ENCODE peak calls at places on chromosome 3, in nine cellular contexts. G is H1, Q is transverse colon, D is breast epithelium, C is spleen, T is HL-60, P is suprapubic skin, R is prostate gland, J is HepG2. B is an unnamed sample. For H3K27me3, the result is how much of the 10 kb centered on the place peaks cover.

GRCh38 chr3:68996356-68996995 is 17.0 kb downstream of the EOGT start:
- DNase-seq in T (no peak), P (no peak), J (no peak), C (no peak), G (no peak), Q (no peak), D (no peak), R (no peak), B (no peak)

GRCh38 chr3:8734137-8734878 is 706 bp downstream of the CAV3 start:
- DNase-seq in C (no peak), T (no peak), J (no peak), P (no peak), Q (no peak), D (no peak), R (no peak), G (no peak), B (peak)

GRCh38 chr3:41652506-41652905 is 309.4 kb downstream of the ULK4 start:
- DNase-seq in Q (no peak), D (no peak), T (no peak), P (no peak), G (no peak), R (no peak), C (no peak), J (no peak), B (no peak)

GRCh38 chr3:137998121-137998520 is 11.8 kb upstream of the CLDN18 start:
- DNase-seq in Q (no peak), P (no peak), C (no peak), D (no peak), J (no peak), R (no peak), G (no peak), T (no peak), B (no peak)

GRCh38 chr3:23533596-23534386 is 272.0 kb upstream of the UBE2E1 start:
- DNase-seq in C (no peak), G (no peak), D (no peak), T (no peak), Q (no peak), P (no peak), R (no peak), J (no peak), B (peak)

GRCh38 chr3:39435006-39435748 is 28.7 kb downstream of the RPSA start:
- DNase-seq in Q (no peak), D (no peak), C (no peak), R (no peak), J (no peak), G (no peak), P (no peak), T (no peak), B (no peak)

GRCh38 chr3:53939081-53939582 is 47.5 kb upstream of the SELENOK start:
- DNase-seq in D (no peak), G (no peak), Q (no peak), P (no peak), R (no peak), C (no peak), T (no peak), J (no peak), B (no peak)

GRCh38 chr3:43747641-43748040 is 56.9 kb downstream of the ABHD5 start:
- DNase-seq in C (no peak), D (no peak), T (no peak), Q (no peak), J (no peak), P (no peak), G (no peak), R (no peak), B (peak)

GRCh38 chr3:113545594-113545993 is 13.2 kb downstream of the SIDT1 start:
- DNase-seq in G (no peak), D (no peak), T (no peak), C (no peak), J (no peak), R (no peak), Q (no peak), P (no peak), B (no peak)

GRCh38 chr3:159200176-159200575 is 398.3 kb downstream of the MFSD1 start:
- DNase-seq in C (no peak), D (no peak), G (no peak), Q (no peak), J (no peak), P (no peak), T (no peak), R (no peak), B (no peak)

GRCh38 chr3:71562938-71563337 is 20.6 kb downstream of the FOXP1 start:
- DNase-seq in Q (no peak), D (no peak), R (no peak), J (no peak), T (no peak), G (no peak), P (no peak), C (no peak), B (no peak)

GRCh38 chr3:98966434-98966833 is 64.9 kb upstream of the DCBLD2 start:
- DNase-seq in D (no peak), G (no peak), R (no peak), T (no peak), C (no peak), J (no peak), Q (no peak), P (no peak), B (no peak)

GRCh38 chr3:72036899-72037298 is 252.0 kb upstream of the PROK2 start:
- DNase-seq in C (no peak), Q (no peak), T (no peak), P (no peak), R (no peak), J (no peak), D (no peak), G (no peak), B (no peak)

GRCh38 chr3:120147072-120147871 is 53.0 kb upstream of the GSK3B start:
- DNase-seq in C (no peak), J (peak), D (peak), G (no peak), Q (peak), P (no peak), T (peak), R (peak), B (no peak)

GRCh38 chr3:171895890-171896289 is 52.7 kb downstream of the TMEM212 start:
- DNase-seq in D (no peak), Q (no peak), J (no peak), C (no peak), T (no peak), G (no peak), P (no peak), R (no peak), B (no peak)

GRCh38 chr3:131224886-131225550 is 156.6 kb upstream of the NUDT16 start:
- DNase-seq in T (no peak), D (no peak), Q (no peak), P (no peak), G (no peak), R (no peak), J (no peak), C (no peak), B (no peak)

GRCh38 chr3:99126291-99126690 is 224.8 kb upstream of the DCBLD2 start:
- DNase-seq in G (no peak), T (no peak), C (no peak), J (no peak), Q (no peak), R (no peak), D (no peak), P (no peak), B (no peak)

GRCh38 chr3:8990266-8991215 is 27.3 kb upstream of the RAD18 start:
- DNase-seq in Q (no peak), J (no peak), P (no peak), T (no peak), R (no peak), G (no peak), D (no peak), C (peak), B (peak)

GRCh38 chr3:21795863-21796392 is 44.9 kb upstream of the ZNF385D start:
- DNase-seq in Q (no peak), D (no peak), J (no peak), C (no peak), G (no peak), T (no peak), R (no peak), P (no peak), B (no peak)

GRCh38 chr3:152583913-152584312 is 251.0 kb upstream of the P2RY1 start:
- DNase-seq in G (no peak), D (no peak), R (no peak), J (no peak), T (no peak), C (no peak), Q (no peak), P (no peak), B (no peak)

GRCh38 chr3:63450023-63450422 is 171.9 kb downstream of the SYNPR start:
- DNase-seq in J (no peak), Q (no peak), D (no peak), P (no peak), R (no peak), C (no peak), T (no peak), G (no peak), B (no peak)

GRCh38 chr3:174863488-174863887 is 4.4 kb downstream of the NAALADL2 start:
- DNase-seq in P (no peak), G (no peak), R (peak), Q (no peak), D (peak), C (no peak), T (no peak), J (no peak), B (no peak)

GRCh38 chr3:81929697-81930096 is 168.3 kb upstream of the GBE1 start:
- DNase-seq in Q (no peak), D (no peak), C (no peak), T (no peak), R (no peak), G (no peak), J (no peak), P (no peak), B (no peak)

GRCh38 chr3:99498544-99499234 is 139.7 kb upstream of the COL8A1 start:
- DNase-seq in J (no peak), Q (no peak), G (no peak), P (no peak), R (no peak), D (no peak), C (no peak), T (no peak), B (no peak)

GRCh38 chr3:195752066-195752465 is 31.3 kb downstream of the MUC20 start:
- DNase-seq in D (no peak), T (no peak), J (no peak), C (peak), P (no peak), R (no peak), Q (no peak), G (no peak), B (no peak)

GRCh38 chr3:62003833-62004232 is 369.5 kb downstream of the FEZF2 start:
- DNase-seq in R (no peak), J (no peak), C (no peak), D (no peak), Q (no peak), G (no peak), P (no peak), T (no peak), B (no peak)

GRCh38 chr3:54171509-54171908 is 49.2 kb downstream of the CACNA2D3 start:
- DNase-seq in G (no peak), Q (no peak), J (no peak), R (no peak), T (no peak), P (no peak), C (no peak), D (no peak), B (no peak)

GRCh38 chr3:127264794-127265514 is 22.9 kb downstream of the PRR20G start:
- DNase-seq in J (no peak), P (no peak), G (no peak), Q (no peak), R (no peak), D (no peak), C (no peak), T (no peak), B (no peak)

GRCh38 chr3:152865675-152866074 is 30.7 kb downstream of the P2RY1 start:
- DNase-seq in P (no peak), D (no peak), C (no peak), J (no peak), R (no peak), T (no peak), Q (no peak), G (no peak), B (no peak)

GRCh38 chr3:190041333-190042041 is 79.2 kb downstream of the P3H2 start:
- DNase-seq in P (no peak), G (peak), R (no peak), C (no peak), D (no peak), Q (no peak), T (no peak), J (no peak), B (no peak)

GRCh38 chr3:190044974-190045373 is 75.7 kb downstream of the P3H2 start:
- DNase-seq in T (no peak), P (no peak), Q (no peak), D (no peak), R (no peak), J (no peak), C (no peak), G (no peak), B (no peak)

GRCh38 chr3:190040145-190040544 is 80.6 kb downstream of the P3H2 start:
- DNase-seq in C (no peak), J (no peak), D (no peak), R (peak), Q (no peak), P (no peak), G (no peak), T (no peak), B (no peak)

GRCh38 chr3:190048831-190049541 is 71.7 kb downstream of the P3H2 start:
- DNase-seq in Q (no peak), T (no peak), G (no peak), R (no peak), C (no peak), P (no peak), D (no peak), J (no peak), B (no peak)

DNA sequence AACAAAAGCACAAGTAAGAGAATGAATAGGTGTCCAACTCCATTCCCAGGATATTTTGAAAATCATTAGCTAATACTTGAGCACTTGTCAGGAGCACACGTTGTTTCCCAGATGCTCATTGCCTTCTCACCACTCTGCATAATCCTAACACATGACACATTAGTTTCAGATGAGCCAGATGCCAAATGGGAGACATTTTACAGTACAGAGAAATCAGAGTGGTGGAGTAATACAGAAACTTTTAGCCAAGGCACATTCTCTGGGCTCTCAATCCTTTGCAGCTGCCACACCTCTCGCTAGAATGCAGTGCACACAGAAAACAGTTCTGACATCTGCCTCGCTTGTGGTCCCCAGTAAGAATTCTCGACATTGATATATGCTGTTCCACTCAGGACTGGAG is 76.6 kb downstream of the P3H2 start:
- DNase-seq in D (no peak), C (no peak), P (no peak), G (no peak), R (no peak), T (no peak), Q (no peak), J (no peak), B (no peak)
- TF ChIP-seq POLR2AphosphoS5 in D (no peak), C (no peak), P (no peak), G (no peak), R (no peak), T (no peak), Q (peak), J (no peak), B (peak)

GRCh38 chr3:46463868-46464241 is 850 bp downstream of the LTF start:
- DNase-seq in P (no peak), C (peak), J (no peak), T (no peak), G (no peak), D (no peak), R (no peak), Q (no peak), B (no peak)

GRCh38 chr3:46465196-46465520 is 453 bp upstream of the LTF start:
- DNase-seq in R (no peak), P (no peak), Q (no peak), G (no peak), D (no peak), T (no peak), J (no peak), C (no peak), B (no peak)

GRCh38 chr3:46463120-46463867 is 1.4 kb downstream of the LTF start:
- DNase-seq in R (no peak), Q (no peak), P (no peak), C (peak), T (no peak), D (no peak), G (no peak), J (no peak), B (no peak)

GRCh38 chr3:46466273-46466672 is 1.6 kb upstream of the LTF start:
- DNase-seq in J (no peak), Q (no peak), G (no peak), D (no peak), T (no peak), C (no peak), R (no peak), P (no peak), B (no peak)

GRCh38 chr3:46464326-46465195 is at the start of gene LTF:
- DNase-seq in P (no peak), C (peak), J (no peak), R (no peak), T (no peak), D (no peak), Q (no peak), G (no peak), B (no peak)
- H3K27me3 ChIP-seq in P (under half), C (under half), J (under half), R (under half), T (under half), D (under half), Q (under half), G (under half), B (under half)

DNA sequence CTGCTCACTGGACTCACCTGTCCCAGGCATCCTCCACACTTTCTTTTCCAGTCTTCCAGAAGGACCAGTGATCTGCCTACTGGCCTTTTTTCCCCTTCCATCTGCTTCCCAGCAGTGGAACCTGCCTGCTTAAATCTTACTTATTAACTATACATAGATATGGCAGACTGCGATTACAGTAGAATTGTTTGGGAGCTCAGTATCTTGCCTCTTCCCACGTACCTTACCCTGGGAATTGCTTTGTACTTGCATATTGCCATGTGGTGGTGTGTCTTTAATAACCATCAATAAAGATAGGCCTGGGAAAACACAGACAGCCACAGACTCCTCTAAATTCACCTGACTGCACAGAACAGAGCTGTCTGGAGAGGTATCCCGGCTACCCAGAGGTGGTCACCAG is 11.7 kb upstream of the HES1 start:
- DNase-seq in D (no peak), G (no peak), Q (no peak), R (no peak), T (no peak), J (no peak), C (no peak), P (no peak), B (no peak)
- H3K27ac ChIP-seq in D (no peak), G (no peak), Q (peak), R (no peak), T (no peak), J (no peak), C (no peak), P (no peak), B (no peak)

DNA sequence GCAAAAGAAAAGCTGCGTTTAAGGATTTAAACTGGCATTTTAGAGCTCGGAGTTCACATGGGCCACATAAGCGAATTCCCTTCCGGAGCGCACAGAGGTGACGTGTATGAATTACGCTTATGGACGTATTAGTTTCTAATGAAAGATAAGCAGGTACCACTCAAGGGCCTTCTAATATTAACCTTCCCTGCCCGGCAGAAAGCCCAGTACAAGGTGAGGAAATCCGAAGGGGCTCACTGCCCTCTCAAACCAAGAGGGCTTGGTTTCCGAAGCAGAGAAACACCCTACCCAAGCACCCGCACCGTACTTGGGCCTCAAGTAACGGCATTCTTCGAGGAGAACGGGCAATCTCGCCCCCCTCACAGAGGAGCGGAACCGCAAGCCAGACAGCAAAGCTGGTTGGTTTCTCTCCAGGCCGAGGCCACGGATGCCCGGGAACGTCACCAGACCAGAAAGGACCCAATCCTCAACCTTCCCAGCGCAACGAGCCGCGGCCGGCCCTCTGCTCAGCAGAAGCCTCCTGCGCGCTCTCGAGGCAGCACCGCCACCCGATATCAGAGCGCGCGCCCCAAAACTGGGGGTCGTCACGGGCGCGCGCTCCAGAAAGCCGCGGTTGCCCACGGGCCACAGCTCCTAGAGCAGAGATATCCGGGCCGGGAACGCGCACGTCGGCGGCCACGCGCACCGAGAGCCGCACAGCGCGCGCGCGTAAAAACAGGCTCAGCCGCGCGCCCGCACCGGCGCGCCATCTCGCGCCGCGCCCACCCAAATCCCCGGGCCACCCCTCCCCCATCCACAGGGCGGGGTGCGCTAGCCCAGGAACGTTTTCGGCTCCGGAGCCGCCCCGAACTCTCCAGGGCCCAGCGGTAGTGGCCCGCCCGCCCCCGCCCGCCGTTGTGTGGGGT is 671 bp downstream of the QRICH1 start:
- DNase-seq in J (peak), T (peak), Q (peak), R (peak), G (peak), C (peak), D (peak), P (peak), B (peak)
- TF ChIP-seq POLR2AphosphoS5 in J (peak), T (peak), Q (peak), R (peak), G (no peak), C (peak), D (no peak), P (no peak), B (peak)

DNA sequence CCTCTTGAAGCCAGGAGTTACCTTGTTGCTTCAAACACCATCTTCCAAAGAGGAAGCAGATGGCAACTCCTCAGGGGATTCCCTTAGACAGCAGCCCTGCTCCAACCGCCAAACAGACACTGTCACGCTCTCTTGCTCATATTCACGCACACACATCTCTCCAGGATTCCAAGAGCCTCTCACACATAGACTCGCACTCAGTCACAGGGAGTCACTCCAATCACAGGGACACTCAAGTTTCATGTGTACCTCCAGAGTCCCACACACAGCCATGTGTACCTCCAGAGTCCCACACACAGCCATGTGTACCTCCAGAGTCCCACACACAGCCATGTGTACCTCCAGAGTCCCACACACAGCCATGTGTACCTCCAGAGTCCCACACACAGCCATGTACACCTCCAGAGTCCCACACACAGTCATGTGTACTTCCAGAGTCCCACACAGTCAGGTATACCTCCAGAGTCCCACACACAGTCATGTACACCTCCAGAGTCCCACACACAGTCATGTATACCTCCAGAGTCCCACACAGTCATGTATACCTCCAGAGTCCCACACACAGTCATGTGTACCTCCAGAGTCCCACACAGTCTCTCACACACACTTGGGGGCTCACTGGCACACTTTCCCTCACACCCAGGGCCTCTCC is 6.1 kb downstream of the VWA5B2 start:
- DNase-seq in C (no peak), T (no peak), D (no peak), J (no peak), G (no peak), Q (no peak), R (no peak), P (no peak), B (no peak)
- H3K27me3 ChIP-seq in C (under half), T (under half), D (under half), J (under half), G (under half), Q (under half), R (under half), P (under half), B (under half)